ENCODE peak calls at places on chromosomes 7 and 10, in six cellular contexts. Q, A, O, B, C and N are unnamed samples.

GRCh38 chr10:60465801-60466200 is 76.1 kb upstream of the ANK3 start:
- DNase-seq in Q (no peak), A (peak; percentile 48), O (no peak), B (no peak), C (no peak), N (no peak)

GRCh38 chr7:67754651-67755050 is 758.0 kb downstream of the TYW1 start:
- DNase-seq in Q (no peak), A (no peak), O (no peak), B (no peak), C (no peak), N (no peak)

GRCh38 chr10:126423779-126424491 is 35.7 kb upstream of the ADAM12 start:
- DNase-seq in Q (no peak), A (no peak), O (no peak), B (no peak), C (peak; percentile 83), N (no peak)

GRCh38 chr10:14554091-14554842 is 220.4 kb downstream of the FAM107B start:
- DNase-seq in Q (no peak), A (no peak), O (no peak), B (no peak), C (no peak), N (no peak)

GRCh38 chr10:30782543-30783461 is 153.2 kb upstream of the LYZL2 start:
- DNase-seq in Q (no peak), A (peak; percentile 68), O (peak; percentile 44), B (no peak), C (no peak), N (no peak)

GRCh38 chr7:76371396-76371795 is 12.6 kb upstream of the YWHAG start:
- DNase-seq in Q (no peak), A (no peak), O (no peak), B (no peak), C (no peak), N (no peak)

GRCh38 chr10:51231754-51232153 is 157.5 kb downstream of the PRKG1 start:
- DNase-seq in Q (no peak), A (no peak), O (no peak), B (no peak), C (no peak), N (no peak)

GRCh38 chr7:33805630-33806233 is 99.6 kb upstream of the BMPER start:
- DNase-seq in Q (no peak), A (peak; percentile 64), O (peak; percentile 75), B (no peak), C (no peak), N (no peak)

GRCh38 chr7:140222797-140223196 is 46.0 kb upstream of the KDM7A start:
- DNase-seq in Q (no peak), A (no peak), O (no peak), B (no peak), C (no peak), N (no peak)

GRCh38 chr10:84588971-84589370 is 260.6 kb downstream of the CCSER2 start:
- DNase-seq in Q (no peak), A (no peak), O (no peak), B (no peak), C (no peak), N (no peak)

GRCh38 chr10:87861034-87861433 is 2.3 kb downstream of the KLLN start:
- DNase-seq in Q (no peak), A (no peak), O (peak; percentile 38), B (no peak), C (no peak), N (no peak)
- H2AFZ ChIP-seq in Q (no peak overlapping the region), A (no peak overlapping the region), O (no peak overlapping the region), B (no peak overlapping the region), C (no peak overlapping the region), N (no peak overlapping the region)

GRCh38 chr7:26538216-26538615 is 246.6 kb downstream of the SNX10 start:
- DNase-seq in Q (no peak), A (no peak), O (no peak), B (no peak), C (no peak), N (no peak)
- H3K4me1 ChIP-seq in Q (peaks cover 3% of the 10 kb centered on the region), A (no peaks in the 10 kb centered on the region), O (no peaks in the 10 kb centered on the region), B (no peaks in the 10 kb centered on the region), C (no peaks in the 10 kb centered on the region), N (no peaks in the 10 kb centered on the region)

GRCh38 chr10:8052344-8052969 is 2.0 kb upstream of the GATA3 start:
- DNase-seq in Q (no peak), A (no peak), O (peak; percentile 53), B (peak; percentile 40), C (no peak), N (no peak)
- H2BK120ac ChIP-seq in Q (no peak overlapping the region), A (no peak overlapping the region), O (no peak overlapping the region), B (no peak overlapping the region), C (peak overlapping the region; percentile 89), N (no peak overlapping the region)

GRCh38 chr10:93757766-93758509 is at the start of gene LGI1:
- DNase-seq in Q (no peak), A (peak; percentile 16), O (peak; percentile 65), B (no peak), C (no peak), N (no peak)
- H2AFZ ChIP-seq in Q (peak within 1 kb of the TSS; percentile 1), A (no peak within 1 kb of the TSS), O (peak within 1 kb of the TSS; percentile 18), B (peak within 1 kb of the TSS; percentile 60), C (no peak within 1 kb of the TSS), N (no peak within 1 kb of the TSS)

GRCh38 chr7:43589133-43589478 is 6.2 kb downstream of the STK17A start:
- DNase-seq in Q (no peak), A (no peak), O (no peak), B (no peak), C (no peak), N (no peak)
- H3K4me1 ChIP-seq in Q (peaks cover 7% of the 10 kb centered on the region), A (peaks cover 10% of the 10 kb centered on the region), O (peaks cover 14% of the 10 kb centered on the region), B (peaks cover 8% of the 10 kb centered on the region), C (no peaks in the 10 kb centered on the region), N (peaks cover 7% of the 10 kb centered on the region)